ENCODE peak calls at places on chromosomes 5 and 9, in eight cellular contexts. One of them, this sample, is unnamed.
A peak's percentile ranks its signal among the peaks of the same experiment; 100 is the strongest.

GRCh38 chr9:129270205-129270604 is 92.1 kb upstream of the IER5L start:
- DNase-seq in PC-3: no peak
- DNase-seq in HCT116: no peak
- DNase-seq in GM23338: no peak
- DNase-seq in hepatocyte: no peak
- DNase-seq in GM23248: no peak
- DNase-seq in MM.1S: peak; percentile 97
- DNase-seq in OCI-LY7: peak; percentile 97
- DNase-seq in this sample: no peak

GRCh38 chr5:164052536-164053090 is 547.2 kb downstream of the MAT2B start:
- DNase-seq in PC-3: no peak
- DNase-seq in HCT116: no peak
- DNase-seq in GM23338: no peak
- DNase-seq in hepatocyte: no peak
- DNase-seq in GM23248: no peak
- DNase-seq in MM.1S: no peak
- DNase-seq in OCI-LY7: no peak
- DNase-seq in this sample: no peak

GRCh38 chr5:157271740-157272271 is 5.9 kb downstream of the CYFIP2 start:
- DNase-seq in PC-3: no peak
- DNase-seq in HCT116: no peak
- DNase-seq in GM23338: no peak
- DNase-seq in hepatocyte: no peak
- DNase-seq in GM23248: no peak
- DNase-seq in MM.1S: peak; percentile 98
- DNase-seq in OCI-LY7: peak; percentile 98
- DNase-seq in this sample: no peak

GRCh38 chr9:93468763-93469456 is 15.5 kb upstream of the FAM120AOS start:
- DNase-seq in PC-3: no peak
- DNase-seq in HCT116: no peak
- DNase-seq in GM23338: no peak
- DNase-seq in hepatocyte: peak; percentile 28
- DNase-seq in GM23248: peak; percentile 65
- DNase-seq in MM.1S: no peak
- DNase-seq in OCI-LY7: no peak
- DNase-seq in this sample: peak; percentile 29

GRCh38 chr5:90381213-90381929 is 28.2 kb downstream of the CETN3 start:
- DNase-seq in PC-3: peak; percentile 83
- DNase-seq in HCT116: no peak
- DNase-seq in GM23338: no peak
- DNase-seq in hepatocyte: no peak
- DNase-seq in GM23248: no peak
- DNase-seq in MM.1S: peak; percentile 64
- DNase-seq in OCI-LY7: no peak
- DNase-seq in this sample: no peak

GRCh38 chr5:95730730-95731570 is at the start of gene RHOBTB3:
- DNase-seq in PC-3: peak; percentile 76
- DNase-seq in HCT116: peak; percentile 63
- DNase-seq in GM23338: peak; percentile 89
- DNase-seq in hepatocyte: peak; percentile 94
- DNase-seq in GM23248: peak; percentile 92
- DNase-seq in MM.1S: peak; percentile 60
- DNase-seq in OCI-LY7: peak; percentile 38
- DNase-seq in this sample: peak; percentile 89

GRCh38 chr5:100901851-100902341 is 1.2 kb downstream of the ST8SIA4 start:
- DNase-seq in PC-3: peak; percentile 46
- DNase-seq in HCT116: no peak
- DNase-seq in GM23338: peak; percentile 2
- DNase-seq in hepatocyte: peak; percentile 12
- DNase-seq in GM23248: peak; percentile 3
- DNase-seq in MM.1S: peak; percentile 83
- DNase-seq in OCI-LY7: peak; percentile 88
- DNase-seq in this sample: peak; percentile 8

GRCh38 chr5:33032161-33033085 is 321.3 kb downstream of the NPR3 start:
- DNase-seq in PC-3: no peak
- DNase-seq in HCT116: no peak
- DNase-seq in GM23338: no peak
- DNase-seq in hepatocyte: peak; percentile 16
- DNase-seq in GM23248: peak; percentile 40
- DNase-seq in MM.1S: no peak
- DNase-seq in OCI-LY7: no peak
- DNase-seq in this sample: no peak

GRCh38 chr5:151660616-151661015 is 26.1 kb downstream of the SPARC start:
- DNase-seq in PC-3: no peak
- DNase-seq in HCT116: no peak
- DNase-seq in GM23338: no peak
- DNase-seq in hepatocyte: no peak
- DNase-seq in GM23248: peak; percentile 92
- DNase-seq in MM.1S: no peak
- DNase-seq in OCI-LY7: no peak
- DNase-seq in this sample: no peak

GRCh38 chr9:136107953-136108647 is 10.6 kb downstream of the TMEM250 start:
- DNase-seq in PC-3: no peak
- DNase-seq in HCT116: no peak
- DNase-seq in GM23338: no peak
- DNase-seq in hepatocyte: no peak
- DNase-seq in GM23248: peak; percentile 12
- DNase-seq in MM.1S: no peak
- DNase-seq in OCI-LY7: no peak
- DNase-seq in this sample: no peak

GRCh38 chr9:91495450-91495849 is 71.8 kb upstream of the NFIL3 start:
- DNase-seq in PC-3: peak; percentile 64
- DNase-seq in HCT116: no peak
- DNase-seq in GM23338: no peak
- DNase-seq in hepatocyte: peak; percentile 45
- DNase-seq in GM23248: peak; percentile 97
- DNase-seq in MM.1S: no peak
- DNase-seq in OCI-LY7: no peak
- DNase-seq in this sample: no peak

GRCh38 chr5:126253406-126253805 is 169.8 kb upstream of the GRAMD2B start:
- DNase-seq in PC-3: no peak
- DNase-seq in HCT116: no peak
- DNase-seq in GM23338: no peak
- DNase-seq in hepatocyte: no peak
- DNase-seq in GM23248: no peak
- DNase-seq in MM.1S: no peak
- DNase-seq in OCI-LY7: no peak
- DNase-seq in this sample: no peak

GRCh38 chr9:117547321-117547720 is 132.5 kb upstream of the ASTN2 start:
- DNase-seq in PC-3: no peak
- DNase-seq in HCT116: no peak
- DNase-seq in GM23338: no peak
- DNase-seq in hepatocyte: no peak
- DNase-seq in GM23248: no peak
- DNase-seq in MM.1S: no peak
- DNase-seq in OCI-LY7: no peak
- DNase-seq in this sample: no peak

GRCh38 chr5:4875942-4876341 is 264.2 kb upstream of the ADAMTS16 start:
- DNase-seq in PC-3: no peak
- DNase-seq in HCT116: no peak
- DNase-seq in GM23338: no peak
- DNase-seq in hepatocyte: no peak
- DNase-seq in GM23248: no peak
- DNase-seq in MM.1S: no peak
- DNase-seq in OCI-LY7: no peak
- DNase-seq in this sample: no peak

GRCh38 chr5:53429706-53430105 is 50.7 kb upstream of the FST start:
- DNase-seq in PC-3: peak; percentile 45
- DNase-seq in HCT116: no peak
- DNase-seq in GM23338: no peak
- DNase-seq in hepatocyte: no peak
- DNase-seq in GM23248: no peak
- DNase-seq in MM.1S: no peak
- DNase-seq in OCI-LY7: no peak
- DNase-seq in this sample: no peak

GRCh38 chr9:20419552-20419951 is 202.7 kb downstream of the MLLT3 start:
- DNase-seq in PC-3: no peak
- DNase-seq in HCT116: no peak
- DNase-seq in GM23338: no peak
- DNase-seq in hepatocyte: no peak
- DNase-seq in GM23248: peak; percentile 3
- DNase-seq in MM.1S: no peak
- DNase-seq in OCI-LY7: no peak
- DNase-seq in this sample: no peak

GRCh38 chr5:107542428-107542827 is 128.3 kb downstream of the EFNA5 start:
- DNase-seq in PC-3: peak; percentile 96
- DNase-seq in HCT116: peak; percentile 54
- DNase-seq in GM23338: no peak
- DNase-seq in hepatocyte: peak; percentile 87
- DNase-seq in GM23248: peak; percentile 76
- DNase-seq in MM.1S: no peak
- DNase-seq in OCI-LY7: peak; percentile 29
- DNase-seq in this sample: no peak

GRCh38 chr5:154129013-154129412 is 61.5 kb upstream of the GALNT10 start:
- DNase-seq in PC-3: peak; percentile 60
- DNase-seq in HCT116: no peak
- DNase-seq in GM23338: no peak
- DNase-seq in hepatocyte: no peak
- DNase-seq in GM23248: no peak
- DNase-seq in MM.1S: no peak
- DNase-seq in OCI-LY7: no peak
- DNase-seq in this sample: no peak

GRCh38 chr5:176824604-176825003 is 14.2 kb downstream of the UNC5A start:
- DNase-seq in PC-3: no peak
- DNase-seq in HCT116: no peak
- DNase-seq in GM23338: no peak
- DNase-seq in hepatocyte: no peak
- DNase-seq in GM23248: no peak
- DNase-seq in MM.1S: no peak
- DNase-seq in OCI-LY7: no peak
- DNase-seq in this sample: no peak

GRCh38 chr9:121921444-121921843 is 171.7 kb downstream of the TTLL11 start:
- DNase-seq in PC-3: no peak
- DNase-seq in HCT116: no peak
- DNase-seq in GM23338: no peak
- DNase-seq in hepatocyte: no peak
- DNase-seq in GM23248: no peak
- DNase-seq in MM.1S: no peak
- DNase-seq in OCI-LY7: peak; percentile 33
- DNase-seq in this sample: no peak

GRCh38 chr9:83240671-83241070 is 177.7 kb upstream of the RASEF start:
- DNase-seq in PC-3: no peak
- DNase-seq in HCT116: no peak
- DNase-seq in GM23338: no peak
- DNase-seq in hepatocyte: no peak
- DNase-seq in GM23248: no peak
- DNase-seq in MM.1S: no peak
- DNase-seq in OCI-LY7: no peak
- DNase-seq in this sample: no peak

DNA sequence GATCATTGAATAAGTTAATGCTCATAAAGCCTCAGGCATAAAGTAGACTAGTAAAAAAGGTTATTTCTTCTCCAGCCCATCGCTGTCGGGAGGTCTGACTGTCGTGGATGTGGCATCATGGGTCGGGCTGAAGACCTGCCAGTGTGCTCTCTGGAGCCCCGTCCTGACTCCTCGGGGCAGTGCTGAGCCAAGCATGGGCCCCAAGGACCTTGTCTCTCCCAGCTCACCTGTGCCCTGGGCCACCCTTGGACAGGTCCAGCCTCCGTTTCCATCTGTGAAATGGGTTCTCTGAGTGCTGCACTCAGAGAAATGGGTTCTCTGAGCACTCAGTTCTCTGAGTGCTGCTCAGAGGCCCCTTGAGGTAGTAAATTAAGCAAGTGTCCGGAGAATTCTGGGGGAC is 269.0 kb downstream of the GADD45G start:
- DNase-seq in PC-3: no peak
- DNase-seq in HCT116: no peak
- DNase-seq in GM23338: no peak
- DNase-seq in hepatocyte: no peak
- DNase-seq in GM23248: no peak
- DNase-seq in MM.1S: no peak
- DNase-seq in OCI-LY7: no peak
- DNase-seq in this sample: no peak
- TF ChIP-seq EZH2phosphoT487 in PC-3: no peak
- TF ChIP-seq EZH2phosphoT487 in HCT116: no peak
- TF ChIP-seq EZH2phosphoT487 in GM23338: no peak
- TF ChIP-seq EZH2phosphoT487 in hepatocyte: no peak
- TF ChIP-seq EZH2phosphoT487 in GM23248: no peak
- TF ChIP-seq EZH2phosphoT487 in MM.1S: no peak
- TF ChIP-seq EZH2phosphoT487 in OCI-LY7: no peak
- TF ChIP-seq EZH2phosphoT487 in this sample: no peak

GRCh38 chr5:42781584-42781983 is 25.0 kb downstream of the CCDC152 start:
- DNase-seq in PC-3: no peak
- DNase-seq in HCT116: no peak
- DNase-seq in GM23338: no peak
- DNase-seq in hepatocyte: no peak
- DNase-seq in GM23248: no peak
- DNase-seq in MM.1S: no peak
- DNase-seq in OCI-LY7: no peak
- DNase-seq in this sample: no peak

GRCh38 chr5:42787845-42788244 is 23.8 kb downstream of the SELENOP start:
- DNase-seq in PC-3: no peak
- DNase-seq in HCT116: no peak
- DNase-seq in GM23338: no peak
- DNase-seq in hepatocyte: no peak
- DNase-seq in GM23248: no peak
- DNase-seq in MM.1S: no peak
- DNase-seq in OCI-LY7: no peak
- DNase-seq in this sample: no peak

GRCh38 chr5:42787073-42787472 is 24.6 kb downstream of the SELENOP start:
- DNase-seq in PC-3: no peak
- DNase-seq in HCT116: no peak
- DNase-seq in GM23338: no peak
- DNase-seq in hepatocyte: no peak
- DNase-seq in GM23248: no peak
- DNase-seq in MM.1S: no peak
- DNase-seq in OCI-LY7: no peak
- DNase-seq in this sample: no peak

GRCh38 chr5:42785756-42786155 is 25.9 kb downstream of the SELENOP start:
- DNase-seq in PC-3: no peak
- DNase-seq in HCT116: no peak
- DNase-seq in GM23338: no peak
- DNase-seq in hepatocyte: no peak
- DNase-seq in GM23248: no peak
- DNase-seq in MM.1S: no peak
- DNase-seq in OCI-LY7: no peak
- DNase-seq in this sample: no peak

GRCh38 chr5:42784132-42784531 is 27.5 kb downstream of the CCDC152 start:
- DNase-seq in PC-3: no peak
- DNase-seq in HCT116: no peak
- DNase-seq in GM23338: no peak
- DNase-seq in hepatocyte: no peak
- DNase-seq in GM23248: peak; percentile 9
- DNase-seq in MM.1S: no peak
- DNase-seq in OCI-LY7: no peak
- DNase-seq in this sample: no peak
- TF ChIP-seq EZH2phosphoT487 in PC-3: no peak
- TF ChIP-seq EZH2phosphoT487 in HCT116: no peak
- TF ChIP-seq EZH2phosphoT487 in GM23338: no peak
- TF ChIP-seq EZH2phosphoT487 in hepatocyte: no peak
- TF ChIP-seq EZH2phosphoT487 in GM23248: no peak
- TF ChIP-seq EZH2phosphoT487 in MM.1S: no peak
- TF ChIP-seq EZH2phosphoT487 in OCI-LY7: no peak
- TF ChIP-seq EZH2phosphoT487 in this sample: no peak

GRCh38 chr5:120464627-120465280 is 654 bp downstream of the PRR16 start:
- DNase-seq in PC-3: peak; percentile 25
- DNase-seq in HCT116: no peak
- DNase-seq in GM23338: peak; percentile 51
- DNase-seq in hepatocyte: peak; percentile 52
- DNase-seq in GM23248: peak; percentile 80
- DNase-seq in MM.1S: no peak
- DNase-seq in OCI-LY7: no peak
- DNase-seq in this sample: peak; percentile 41
- TF ChIP-seq EZH2phosphoT487 in PC-3: no peak
- TF ChIP-seq EZH2phosphoT487 in HCT116: no peak
- TF ChIP-seq EZH2phosphoT487 in GM23338: no peak
- TF ChIP-seq EZH2phosphoT487 in hepatocyte: no peak
- TF ChIP-seq EZH2phosphoT487 in GM23248: no peak
- TF ChIP-seq EZH2phosphoT487 in MM.1S: no peak
- TF ChIP-seq EZH2phosphoT487 in OCI-LY7: no peak
- TF ChIP-seq EZH2phosphoT487 in this sample: no peak

GRCh38 chr5:166083183-166083959 is 2208.1 kb upstream of the WWC1 start:
- DNase-seq in PC-3: no peak
- DNase-seq in HCT116: no peak
- DNase-seq in GM23338: peak; percentile 34
- DNase-seq in hepatocyte: no peak
- DNase-seq in GM23248: no peak
- DNase-seq in MM.1S: no peak
- DNase-seq in OCI-LY7: no peak
- DNase-seq in this sample: peak; percentile 33
- TF ChIP-seq EZH2phosphoT487 in PC-3: no peak
- TF ChIP-seq EZH2phosphoT487 in HCT116: no peak
- TF ChIP-seq EZH2phosphoT487 in GM23338: no peak
- TF ChIP-seq EZH2phosphoT487 in hepatocyte: no peak
- TF ChIP-seq EZH2phosphoT487 in GM23248: no peak
- TF ChIP-seq EZH2phosphoT487 in MM.1S: no peak
- TF ChIP-seq EZH2phosphoT487 in OCI-LY7: no peak
- TF ChIP-seq EZH2phosphoT487 in this sample: no peak